ENCODE peak calls at places on chromosomes 5 and 9, in six cellular contexts. A is progenitor cell of endocrine pancreas, S is transverse colon, F is NB4, I is fibroblast of mammary gland, W is kidney epithelial cell. L is an unnamed sample.

GRCh38 chr5:139494256-139494655 is 11.7 kb upstream of the STING1 start:
- DNase-seq in A (no peak), W (no peak), I (peak), S (no peak), F (no peak), L (no peak)

GRCh38 chr5:172603425-172603824 is 37.6 kb upstream of the NEURL1B start:
- DNase-seq in S (no peak), A (no peak), F (no peak), W (no peak), I (peak), L (no peak)

GRCh38 chr5:171852255-171852681 is 66.7 kb downstream of the SMIM23 start:
- DNase-seq in S (no peak), I (peak), A (no peak), W (no peak), F (peak), L (no peak)

GRCh38 chr5:138241688-138242547 is 28.8 kb upstream of the CDC23 start:
- DNase-seq in W (no peak), S (no peak), I (no peak), F (peak), A (peak), L (no peak)

GRCh38 chr9:128771745-128772519 is at the start of gene ZER1:
- DNase-seq in F (peak), S (peak), I (peak), A (peak), W (no peak), L (peak)

GRCh38 chr9:98091735-98092632 is 27.0 kb downstream of the TRIM14 start:
- DNase-seq in W (no peak), S (peak), I (peak), F (no peak), A (no peak), L (no peak)

GRCh38 chr9:37104183-37104889 is 16.0 kb upstream of the ZCCHC7 start:
- DNase-seq in A (no peak), W (peak), I (peak), S (no peak), F (peak), L (peak)

GRCh38 chr5:96049398-96050272 is 88.0 kb upstream of the ELL2 start:
- DNase-seq in A (no peak), W (peak), F (no peak), I (peak), S (no peak), L (no peak)

GRCh38 chr9:106869028-106869427 is 6.1 kb downstream of the ZNF462 start:
- DNase-seq in S (no peak), W (no peak), F (no peak), A (no peak), I (peak), L (no peak)

GRCh38 chr9:89363311-89363670 is 45.0 kb downstream of the SECISBP2 start:
- DNase-seq in I (no peak), A (no peak), W (no peak), S (no peak), F (no peak), L (no peak)

GRCh38 chr5:39399135-39400036 is 25.4 kb downstream of the DAB2 start:
- DNase-seq in F (peak), S (no peak), I (peak), A (no peak), W (peak), L (no peak)

GRCh38 chr5:97877578-97877977 is 694.5 kb upstream of the RIOK2 start:
- DNase-seq in W (no peak), A (no peak), S (no peak), F (no peak), I (peak), L (no peak)

GRCh38 chr9:17229945-17230560 is 95.2 kb downstream of the CNTLN start:
- DNase-seq in I (peak), S (no peak), W (no peak), F (no peak), A (no peak), L (no peak)

GRCh38 chr5:180970875-180971274 is 17.8 kb upstream of the BTNL3 start:
- DNase-seq in F (no peak), S (no peak), W (no peak), I (no peak), A (no peak), L (no peak)

GRCh38 chr9:98997580-98997979 is 53.9 kb downstream of the COL15A1 start:
- DNase-seq in F (no peak), W (no peak), A (no peak), I (peak), S (no peak), L (no peak)

GRCh38 chr5:142248853-142249462 is 75.9 kb downstream of the SPRY4 start:
- DNase-seq in W (no peak), F (no peak), A (no peak), I (peak), S (peak), L (no peak)

GRCh38 chr9:32589083-32589713 is 16.2 kb upstream of the NDUFB6 start:
- DNase-seq in S (no peak), F (peak), I (peak), A (no peak), W (peak), L (peak)

GRCh38 chr5:160382361-160382760 is 11.9 kb upstream of the C1QTNF2 start:
- DNase-seq in A (no peak), F (peak), I (no peak), S (no peak), W (no peak), L (no peak)

GRCh38 chr9:1200847-1201251 is 150.7 kb downstream of the DMRT2 start:
- DNase-seq in A (no peak), W (peak), I (peak), F (no peak), S (no peak), L (no peak)

GRCh38 chr5:172447646-172448365 is 6.5 kb downstream of the SH3PXD2B start:
- DNase-seq in W (no peak), F (no peak), A (no peak), S (no peak), I (no peak), L (no peak)

GRCh38 chr5:154559398-154560276 is 81.6 kb upstream of the HAND1 start:
- DNase-seq in S (no peak), F (no peak), W (no peak), I (no peak), A (no peak), L (peak)

GRCh38 chr5:109668668-109669422 is 20.9 kb upstream of the MAN2A1 start:
- DNase-seq in I (no peak), F (no peak), A (no peak), S (no peak), W (no peak), L (peak)

GRCh38 chr9:112271466-112272098 is 61.8 kb downstream of the PTBP3 start:
- DNase-seq in F (no peak), W (no peak), I (peak), S (no peak), A (no peak), L (no peak)

GRCh38 chr9:17470015-17470414 is 108.9 kb upstream of the SH3GL2 start:
- DNase-seq in I (no peak), S (no peak), F (no peak), W (no peak), A (no peak), L (no peak)

GRCh38 chr9:107600060-107600573 is 110.5 kb upstream of the KLF4 start:
- DNase-seq in I (no peak), S (no peak), W (no peak), F (no peak), A (no peak), L (no peak)

GRCh38 chr9:108759399-108759798 is 96.4 kb downstream of the ACTL7B start:
- DNase-seq in S (no peak), F (no peak), I (no peak), W (no peak), A (no peak), L (no peak)

GRCh38 chr9:76876098-76876497 is 29.8 kb downstream of the PRUNE2 start:
- DNase-seq in A (no peak), F (no peak), S (no peak), I (peak), W (no peak), L (no peak)

GRCh38 chr9:128987800-128988199 is 40.3 kb downstream of the NUP188 start:
- DNase-seq in W (peak), S (no peak), I (peak), F (no peak), A (no peak), L (no peak)

GRCh38 chr9:91395553-91396470 is 27.8 kb downstream of the NFIL3 start:
- DNase-seq in F (peak), W (peak), A (no peak), S (no peak), I (peak), L (peak)

GRCh38 chr9:98607152-98607551 is 101.6 kb downstream of the GABBR2 start:
- DNase-seq in W (no peak), S (no peak), A (no peak), I (no peak), F (no peak), L (no peak)

GRCh38 chr9:1156794-1157193 is 106.6 kb downstream of the DMRT2 start:
- DNase-seq in A (no peak), S (no peak), W (no peak), I (no peak), F (no peak), L (no peak)

GRCh38 chr9:78462616-78463015 is 165.7 kb downstream of the PSAT1 start:
- DNase-seq in A (no peak), I (no peak), F (no peak), S (no peak), W (peak), L (no peak)

GRCh38 chr5:177232761-177233160 is 70.8 kb downstream of the RAB24 start:
- DNase-seq in F (no peak), A (no peak), I (peak), W (no peak), S (no peak), L (no peak)

GRCh38 chr9:5714501-5715401 is 85.8 kb downstream of the RIC1 start:
- DNase-seq in S (no peak), F (no peak), W (peak), I (peak), A (no peak), L (peak)
- TF ChIP-seq CTCF in S (peak), F (peak), W (peak), I (peak), A (peak), L (peak)

GRCh38 chr5:3140117-3140516 is 388.6 kb upstream of the IRX2 start:
- DNase-seq in A (no peak), I (no peak), F (no peak), S (no peak), W (no peak), L (no peak)

GRCh38 chr5:3142261-3143027 is 391.0 kb upstream of the IRX2 start:
- DNase-seq in F (no peak), S (no peak), A (no peak), I (no peak), W (no peak), L (no peak)

GRCh38 chr5:3143382-3143781 is 391.9 kb upstream of the IRX2 start:
- DNase-seq in S (no peak), A (no peak), F (no peak), I (no peak), W (no peak), L (no peak)

DNA sequence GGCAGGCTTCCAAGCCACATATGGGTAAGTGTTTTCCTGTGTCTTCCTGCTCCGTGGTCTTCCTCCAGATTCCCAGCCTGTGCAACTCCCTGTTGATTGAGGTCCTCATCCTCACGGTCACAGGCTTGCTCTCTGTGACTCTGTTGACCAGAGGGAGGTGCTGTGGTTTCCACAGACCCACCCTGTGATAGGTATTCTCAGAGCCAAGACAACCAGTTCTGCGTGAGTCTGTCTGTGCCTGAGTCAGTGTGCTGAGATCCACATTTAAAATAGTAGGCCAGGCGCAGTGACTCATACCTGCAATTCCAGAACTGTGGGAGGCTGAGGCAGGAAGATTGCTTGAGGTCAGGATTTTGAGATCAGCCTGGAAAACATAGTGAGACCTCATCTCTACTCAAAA is 388.1 kb upstream of the IRX2 start:
- DNase-seq in I (no peak), F (no peak), A (no peak), S (no peak), W (no peak), L (no peak)
- TF ChIP-seq CTCF in I (no peak), F (peak), A (no peak), S (no peak), W (no peak), L (no peak)

GRCh38 chr9:82606071-82606470 is 456.9 kb downstream of the RASEF start:
- DNase-seq in A (no peak), F (no peak), S (no peak), W (no peak), I (no peak), L (no peak)

GRCh38 chr9:82604947-82605656 is 457.8 kb downstream of the RASEF start:
- DNase-seq in S (no peak), I (no peak), W (no peak), F (no peak), A (no peak), L (no peak)

GRCh38 chr9:82601272-82601835 is 461.6 kb downstream of the RASEF start:
- DNase-seq in W (no peak), F (no peak), I (peak), A (no peak), S (no peak), L (no peak)

GRCh38 chr9:82605657-82606031 is 457.3 kb downstream of the RASEF start:
- DNase-seq in A (no peak), W (no peak), S (no peak), I (no peak), F (no peak), L (no peak)

GRCh38 chr9:82606761-82607382 is 456.1 kb downstream of the RASEF start:
- DNase-seq in W (peak), S (peak), F (peak), A (peak), I (peak), L (peak)
- TF ChIP-seq CTCF in W (peak), S (peak), F (peak), A (peak), I (peak), L (peak)

DNA sequence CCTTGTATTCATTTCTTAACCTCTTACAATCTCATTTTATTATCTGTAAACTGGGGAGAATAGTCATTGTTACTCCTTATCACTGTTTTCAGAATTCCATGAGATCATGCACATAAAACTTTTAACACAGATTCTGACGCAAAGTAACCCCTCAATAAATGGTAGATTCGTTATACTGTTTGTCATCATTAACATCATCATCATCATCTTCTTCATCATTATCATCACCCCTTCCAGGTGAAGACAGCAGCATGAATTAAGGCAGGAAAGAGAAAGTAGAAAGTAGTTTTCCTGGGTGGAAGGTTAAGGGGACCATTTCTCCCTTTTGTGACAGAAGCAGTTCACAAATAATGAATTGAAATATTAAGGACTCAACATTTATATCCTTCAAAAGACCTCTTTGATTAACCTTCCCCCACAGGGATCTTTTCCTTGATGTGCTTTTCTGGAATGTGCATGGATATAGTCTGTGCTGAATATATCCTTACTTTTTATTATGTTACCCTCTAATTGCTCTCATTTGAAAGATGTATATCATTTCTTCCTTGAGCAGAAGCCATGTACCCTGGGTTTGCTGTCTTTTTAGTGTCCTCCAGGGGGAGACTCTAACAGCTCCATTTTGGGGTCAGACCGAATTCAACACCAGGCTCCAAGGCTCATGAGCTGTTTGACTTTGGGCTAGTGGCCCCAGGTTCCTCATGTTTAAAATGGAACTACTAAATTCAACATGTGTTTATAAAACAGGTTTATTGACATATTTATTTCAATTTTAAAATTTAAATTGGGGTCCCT is 1029.9 kb upstream of the WWC1 start:
- DNase-seq in I (peak), F (peak), S (no peak), A (no peak), W (no peak), L (peak)
- TF ChIP-seq CTCF in I (peak), F (peak), S (peak), A (peak), W (peak), L (peak)

GRCh38 chr5:65624570-65625555 is at the start of the genes SHLD3 and TRAPPC13:
- DNase-seq in W (peak), S (peak), I (peak), A (peak), F (peak), L (peak)

GRCh38 chr5:65620021-65620420 is 4.1 kb downstream of the TRIM23 start:
- DNase-seq in W (no peak), F (no peak), S (no peak), A (no peak), I (peak), L (no peak)

GRCh38 chr5:65623482-65623881 is 651 bp downstream of the TRIM23 start:
- DNase-seq in S (no peak), I (peak), F (peak), A (no peak), W (no peak), L (peak)

GRCh38 chr5:65625743-65626142 is 916 bp downstream of the SHLD3 start:
- DNase-seq in S (no peak), A (no peak), W (no peak), F (peak), I (peak), L (peak)

GRCh38 chr5:65624025-65624569 is at the start of gene TRIM23:
- DNase-seq in S (peak), W (peak), F (peak), I (peak), A (peak), L (peak)
- TF ChIP-seq CTCF in S (no peak), W (peak), F (no peak), I (peak), A (peak), L (no peak)

GRCh38 chr5:123549256-123549904 is 37.4 kb downstream of the CSNK1G3 start:
- DNase-seq in F (peak), I (no peak), S (peak), A (no peak), W (no peak), L (peak)

GRCh38 chr5:123546657-123547056 is 34.7 kb downstream of the CSNK1G3 start:
- DNase-seq in I (no peak), S (no peak), A (no peak), W (no peak), F (no peak), L (no peak)

GRCh38 chr5:123543438-123543837 is 31.5 kb downstream of the CSNK1G3 start:
- DNase-seq in W (peak), F (no peak), A (no peak), S (no peak), I (no peak), L (no peak)

GRCh38 chr5:123540534-123540933 is 28.6 kb downstream of the CSNK1G3 start:
- DNase-seq in A (no peak), W (no peak), S (no peak), I (no peak), F (no peak), L (no peak)

GRCh38 chr5:123545506-123545905 is 33.5 kb downstream of the CSNK1G3 start:
- DNase-seq in F (peak), S (peak), I (peak), W (no peak), A (no peak), L (no peak)
- TF ChIP-seq CTCF in F (no peak), S (peak), I (peak), W (peak), A (peak), L (no peak)

L was measured in GM12865.